ENCODE peak calls at places on chromosomes 1 and 21, in six cellular contexts. A is HT-29; K is uterus; X is HuH-7; L is NCI-H446; G is activated CD4-positive, alpha-beta T cell treated with anti-CD3 and anti-CD28 coated beads, Interleukin-2, amount 50 U/mL, for 48 hours. Z is an unnamed sample.

GRCh38 chr1:94578856-94579255 is 37.3 kb upstream of the F3 start:
- DNase-seq in A (no peak), K (no peak), X (no peak), L (no peak), G (no peak), Z (no peak)

GRCh38 chr1:85278853-85279314 is 2.5 kb upstream of the BCL10 start:
- DNase-seq in A (peak; percentile 73), K (no peak), X (no peak), L (no peak), G (peak; percentile 51), Z (no peak)

GRCh38 chr21:25999935-26000582 is 170.5 kb downstream of the APP start:
- DNase-seq in A (no peak), K (no peak), X (no peak), L (no peak), G (peak; percentile 23), Z (no peak)

GRCh38 chr1:235304549-235305451 is 23.2 kb downstream of the ARID4B start:
- DNase-seq in A (no peak), K (no peak), X (no peak), L (no peak), G (no peak), Z (no peak)

GRCh38 chr1:84387480-84388163 is 10.7 kb upstream of the DNASE2B start:
- DNase-seq in A (peak; percentile 20), K (no peak), X (peak; percentile 12), L (no peak), G (no peak), Z (no peak)

GRCh38 chr1:111755321-111756123 is at the start of gene DDX20:
- DNase-seq in A (peak; percentile 93), K (peak; percentile 92), X (peak; percentile 82), L (peak; percentile 98), G (peak; percentile 91), Z (peak; percentile 90)

GRCh38 chr1:3465091-3465934 is 10.8 kb downstream of the ARHGEF16 start:
- DNase-seq in A (no peak), K (no peak), X (no peak), L (no peak), G (no peak), Z (peak; percentile 7)

GRCh38 chr1:76336951-76337371 is 262.4 kb downstream of the ST6GALNAC3 start:
- DNase-seq in A (no peak), K (peak; percentile 26), X (no peak), L (peak; percentile 95), G (no peak), Z (no peak)

GRCh38 chr21:45876381-45877159 is 105.0 kb upstream of the COL6A1 start:
- DNase-seq in A (no peak), K (no peak), X (no peak), L (no peak), G (no peak), Z (no peak)

GRCh38 chr1:101992816-101993575 is 3.7 kb downstream of the OLFM3 start:
- DNase-seq in A (no peak), K (no peak), X (no peak), L (peak; percentile 84), G (no peak), Z (no peak)

GRCh38 chr1:183757061-183757460 is 47.9 kb upstream of the RGL1 start:
- DNase-seq in A (no peak), K (no peak), X (no peak), L (no peak), G (no peak), Z (no peak)

GRCh38 chr1:189313488-189313887 is 1164.2 kb downstream of the BRINP3 start:
- DNase-seq in A (no peak), K (no peak), X (no peak), L (no peak), G (no peak), Z (no peak)

GRCh38 chr1:229341811-229342304 is 989 bp downstream of the CCSAP start:
- DNase-seq in A (no peak), K (peak; percentile 25), X (peak; percentile 64), L (no peak), G (no peak), Z (no peak)

GRCh38 chr1:58790313-58790712 is 6.5 kb upstream of the JUN start:
- DNase-seq in A (no peak), K (no peak), X (no peak), L (no peak), G (no peak), Z (no peak)

GRCh38 chr1:203557958-203558760 is 64.2 kb downstream of the OPTC start:
- DNase-seq in A (no peak), K (peak; percentile 66), X (no peak), L (no peak), G (no peak), Z (no peak)

GRCh38 chr1:240237305-240237721 is 145.6 kb downstream of the FMN2 start:
- DNase-seq in A (no peak), K (no peak), X (no peak), L (no peak), G (no peak), Z (no peak)

GRCh38 chr1:27066313-27066630 is 53.6 kb upstream of the TENT5B start:
- DNase-seq in A (no peak), K (no peak), X (no peak), L (no peak), G (no peak), Z (no peak)

GRCh38 chr1:57124768-57125446 is 159.1 kb upstream of the C8B start:
- DNase-seq in A (no peak), K (no peak), X (no peak), L (no peak), G (peak; percentile 0), Z (no peak)

GRCh38 chr1:200279810-200280411 is 129.9 kb downstream of the ZNF281 start:
- DNase-seq in A (peak; percentile 78), K (no peak), X (peak; percentile 61), L (peak; percentile 35), G (peak; percentile 36), Z (peak; percentile 11)

GRCh38 chr21:39576518-39577128 is 36.1 kb upstream of the B3GALT5 start:
- DNase-seq in A (no peak), K (no peak), X (no peak), L (no peak), G (no peak), Z (no peak)

GRCh38 chr1:113041569-113042335 is 31.2 kb upstream of the LRIG2 start:
- DNase-seq in A (no peak), K (no peak), X (no peak), L (no peak), G (no peak), Z (no peak)

GRCh38 chr1:177315270-177315669 is 144.5 kb downstream of the BRINP2 start:
- DNase-seq in A (peak; percentile 22), K (no peak), X (no peak), L (no peak), G (no peak), Z (no peak)

GRCh38 chr21:43889055-43889454 is 24.0 kb downstream of the AGPAT3 start:
- DNase-seq in A (no peak), K (no peak), X (no peak), L (no peak), G (no peak), Z (no peak)

GRCh38 chr1:170355267-170355801 is 176.6 kb upstream of the GORAB start:
- DNase-seq in A (no peak), K (no peak), X (no peak), L (no peak), G (no peak), Z (no peak)

GRCh38 chr1:171286032-171286705 is 27.8 kb upstream of the FMO4 start:
- DNase-seq in A (no peak), K (no peak), X (no peak), L (no peak), G (no peak), Z (no peak)

GRCh38 chr1:244665771-244666217 is 12.9 kb downstream of the DESI2 start:
- DNase-seq in A (no peak), K (no peak), X (no peak), L (no peak), G (no peak), Z (no peak)

GRCh38 chr1:107776898-107777663 is 187.9 kb downstream of the VAV3 start:
- DNase-seq in A (no peak), K (no peak), X (no peak), L (no peak), G (no peak), Z (no peak)

GRCh38 chr1:21774835-21775541 is 8.0 kb downstream of the USP48 start:
- DNase-seq in A (no peak), K (no peak), X (no peak), L (no peak), G (no peak), Z (no peak)

GRCh38 chr1:219518168-219518905 is 94.6 kb downstream of the ZC3H11B start:
- DNase-seq in A (peak; percentile 28), K (no peak), X (no peak), L (no peak), G (no peak), Z (no peak)

GRCh38 chr1:38062361-38063288 is 16.0 kb upstream of the POU3F1 start:
- DNase-seq in A (no peak), K (no peak), X (no peak), L (no peak), G (no peak), Z (no peak)

GRCh38 chr1:152459596-152460528 is 45.8 kb upstream of the CRNN start:
- DNase-seq in A (peak; percentile 81), K (peak; percentile 21), X (peak; percentile 44), L (peak; percentile 39), G (peak; percentile 78), Z (peak; percentile 58)

GRCh38 chr1:18057643-18058042 is 50.0 kb upstream of the IGSF21 start:
- DNase-seq in A (no peak), K (no peak), X (no peak), L (no peak), G (no peak), Z (no peak)

GRCh38 chr1:93384656-93385055 is 38.9 kb downstream of the DR1 start:
- DNase-seq in A (no peak), K (no peak), X (no peak), L (no peak), G (no peak), Z (no peak)